ENCODE peak calls at places on chromosome 7, in six cellular contexts. L is HFF-Myc, J is epithelial cell of esophagus, O is tibial artery, T is endothelial cell, V is BE2C. A is an unnamed sample.

GRCh38 chr7:8125680-8126444 is 136.1 kb downstream of the ICA1 start:
- DNase-seq in J (peak; percentile 27), T (no peak), V (no peak), O (no peak), L (no peak), A (no peak)

GRCh38 chr7:24756545-24756988 is 697 bp downstream of the GSDME start:
- DNase-seq in T (peak; percentile 9), V (no peak), J (no peak), L (no peak), O (peak; percentile 28), A (no peak)

GRCh38 chr7:105779856-105780815 is 96.3 kb downstream of the ATXN7L1 start:
- DNase-seq in L (no peak), O (no peak), T (no peak), V (peak; percentile 34), J (no peak), A (peak; percentile 43)

GRCh38 chr7:106841896-106842390 is 23.1 kb upstream of the PIK3CG start:
- DNase-seq in L (no peak), V (peak; percentile 73), J (no peak), T (no peak), O (no peak), A (no peak)

GRCh38 chr7:149736478-149737360 is 36.7 kb downstream of the ZNF467 start:
- DNase-seq in V (no peak), L (no peak), T (no peak), O (no peak), J (no peak), A (no peak)

GRCh38 chr7:33636359-33636758 is 269.0 kb upstream of the BMPER start:
- DNase-seq in O (no peak), J (peak; percentile 66), T (no peak), L (no peak), V (no peak), A (no peak)

GRCh38 chr7:74401137-74401859 is 52.4 kb upstream of the GTF2IRD1 start:
- DNase-seq in T (peak; percentile 78), V (peak; percentile 77), O (peak; percentile 61), J (peak; percentile 67), L (peak; percentile 29), A (peak; percentile 75)

GRCh38 chr7:98266840-98267239 is 14.6 kb upstream of the BRI3 start:
- DNase-seq in T (no peak), O (no peak), V (no peak), J (peak; percentile 28), L (no peak), A (no peak)

GRCh38 chr7:98011996-98012395 is 22.0 kb upstream of the OCM2 start:
- DNase-seq in O (no peak), L (no peak), V (no peak), T (no peak), J (no peak), A (no peak)

GRCh38 chr7:106126170-106126938 is 14.2 kb upstream of the SYPL1 start:
- DNase-seq in L (no peak), T (no peak), V (peak; percentile 19), J (peak; percentile 83), O (no peak), A (no peak)

GRCh38 chr7:100393233-100393905 is 20.1 kb downstream of the PILRA start:
- DNase-seq in T (no peak), J (peak; percentile 51), L (no peak), V (no peak), O (no peak), A (no peak)

GRCh38 chr7:98730331-98730730 is 113.2 kb downstream of the NPTX2 start:
- DNase-seq in V (no peak), T (no peak), L (no peak), O (no peak), J (no peak), A (no peak)

GRCh38 chr7:116630932-116631449 is 41.0 kb upstream of the MET start:
- DNase-seq in V (no peak), L (peak; percentile 20), O (peak; percentile 45), J (peak; percentile 99), T (no peak), A (no peak)

GRCh38 chr7:75920431-75921161 is 5.6 kb downstream of the POR start:
- DNase-seq in L (no peak), T (no peak), O (no peak), V (no peak), J (no peak), A (no peak)

GRCh38 chr7:36949711-36950600 is 225.7 kb upstream of the AOAH start:
- DNase-seq in V (no peak), O (peak; percentile 48), T (no peak), J (peak; percentile 63), L (no peak), A (no peak)

GRCh38 chr7:23538301-23538700 is 6.5 kb upstream of the TRA2A start:
- DNase-seq in T (no peak), O (no peak), V (no peak), L (no peak), J (no peak), A (no peak)

GRCh38 chr7:81638216-81638615 is 131.6 kb downstream of the HGF start:
- DNase-seq in T (no peak), O (no peak), J (no peak), L (no peak), V (no peak), A (no peak)

GRCh38 chr7:19375986-19376385 is 230.8 kb upstream of the FERD3L start:
- DNase-seq in L (no peak), T (no peak), O (no peak), V (no peak), J (peak; percentile 87), A (no peak)

GRCh38 chr7:22430457-22430856 is 69.5 kb downstream of the STEAP1B start:
- DNase-seq in J (peak; percentile 99), L (no peak), T (no peak), O (no peak), V (no peak), A (no peak)

GRCh38 chr7:93232673-93233018 is 480 bp downstream of the VPS50 start:
- DNase-seq in J (peak; percentile 12), T (peak; percentile 15), V (peak; percentile 6), O (no peak), L (no peak), A (no peak)

GRCh38 chr7:1659696-1660095 is 10.4 kb upstream of the ELFN1 start:
- DNase-seq in V (no peak), J (peak; percentile 27), T (no peak), L (peak; percentile 72), O (no peak), A (no peak)

GRCh38 chr7:131692131-131692960 is 135.9 kb upstream of the PODXL start:
- DNase-seq in J (peak; percentile 37), O (no peak), T (peak; percentile 91), L (peak; percentile 4), V (peak; percentile 85), A (peak; percentile 89)

GRCh38 chr7:140675726-140676125 is 3.0 kb downstream of the ADCK2 start:
- DNase-seq in O (no peak), L (no peak), V (no peak), J (no peak), T (no peak), A (no peak)

GRCh38 chr7:12031638-12032037 is 179.5 kb upstream of the TMEM106B start:
- DNase-seq in V (no peak), O (no peak), T (no peak), L (peak; percentile 53), J (peak; percentile 51), A (no peak)

DNA sequence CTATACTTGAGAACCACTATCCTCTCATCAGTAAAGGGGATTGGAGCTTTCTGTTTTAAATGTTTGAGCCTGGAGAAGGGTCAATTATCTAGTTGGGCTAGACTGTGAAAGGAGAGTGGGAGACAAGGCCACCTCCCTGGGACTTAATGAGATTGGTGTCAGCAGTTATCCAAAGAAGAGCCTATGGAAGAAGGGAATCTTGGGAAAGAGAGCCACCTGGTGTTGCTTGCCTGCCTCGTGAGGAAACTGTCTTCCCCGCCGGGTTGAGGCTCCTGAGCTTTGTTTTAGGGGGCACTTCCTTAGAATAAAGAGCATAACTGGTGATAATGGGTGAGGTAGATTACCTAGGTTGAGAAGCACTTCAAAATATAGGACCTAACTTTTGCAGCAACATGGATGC is 32.0 kb upstream of the ABCB4 start:
- DNase-seq in V (no peak), J (peak; percentile 10), O (no peak), T (no peak), L (no peak), A (no peak)
- TF ChIP-seq CTCF in V (no peak), J (peak; percentile 33), O (no peak), T (no peak), L (peak; percentile 6), A (peak; percentile 4)

GRCh38 chr7:29951206-29951605 is 38.4 kb downstream of the SCRN1 start:
- DNase-seq in L (no peak), O (no peak), V (no peak), T (no peak), J (no peak), A (no peak)

GRCh38 chr7:29950480-29950879 is 39.1 kb downstream of the SCRN1 start:
- DNase-seq in J (no peak), O (no peak), L (no peak), T (no peak), V (no peak), A (no peak)

GRCh38 chr7:29945259-29945809 is 44.3 kb downstream of the SCRN1 start:
- DNase-seq in T (no peak), L (no peak), O (no peak), J (no peak), V (no peak), A (no peak)

DNA sequence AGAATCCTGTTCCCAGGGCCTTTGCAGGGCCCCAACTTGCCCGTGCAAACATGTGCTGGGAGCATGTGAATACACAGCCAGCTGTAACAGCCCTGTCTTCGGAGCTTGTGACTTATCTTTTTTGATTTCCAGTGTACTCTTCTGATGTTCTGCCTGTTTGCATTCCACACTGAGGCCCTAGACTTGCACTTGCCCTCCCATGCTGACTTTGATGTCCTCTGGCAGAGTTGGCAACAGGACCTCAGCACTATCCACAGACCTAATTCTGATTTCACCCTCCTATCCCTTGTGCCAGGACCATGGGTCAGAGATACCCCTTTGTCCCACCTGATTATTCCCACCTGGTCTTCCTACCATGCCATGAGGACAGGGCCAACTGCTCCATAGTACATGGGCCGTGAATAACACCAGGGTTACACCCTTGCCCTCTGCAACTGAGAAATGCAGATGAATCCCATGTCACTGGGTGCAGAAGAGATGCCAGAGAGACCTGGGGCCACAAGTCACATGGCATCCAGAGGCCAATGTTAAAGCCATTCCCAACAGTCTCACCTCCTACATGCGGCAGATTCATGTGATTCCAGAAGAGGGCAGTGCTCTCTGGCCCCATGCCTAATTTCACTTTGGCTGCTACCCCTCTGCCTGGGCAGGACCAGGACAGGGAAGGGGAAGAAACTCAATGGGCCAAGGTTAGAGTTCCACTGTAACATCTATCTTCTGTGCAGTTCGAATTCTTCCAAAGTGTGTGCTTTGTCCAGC is 43.0 kb downstream of the SCRN1 start:
- DNase-seq in T (peak; percentile 31), O (peak; percentile 33), J (peak; percentile 16), V (peak; percentile 30), L (no peak), A (no peak)
- TF ChIP-seq CTCF in T (peak; percentile 23), O (peak; percentile 35), J (peak; percentile 34), V (peak; percentile 48), L (peak; percentile 40), A (peak; percentile 17)

GRCh38 chr7:78607099-78607498 is 808.5 kb downstream of the PHTF2 start:
- DNase-seq in J (peak; percentile 17), T (peak; percentile 11), V (no peak), O (no peak), L (no peak), A (no peak)
- TF ChIP-seq CTCF in J (peak; percentile 45), T (peak; percentile 48), V (peak; percentile 37), O (no peak), L (peak; percentile 36), A (peak; percentile 33)

DNA sequence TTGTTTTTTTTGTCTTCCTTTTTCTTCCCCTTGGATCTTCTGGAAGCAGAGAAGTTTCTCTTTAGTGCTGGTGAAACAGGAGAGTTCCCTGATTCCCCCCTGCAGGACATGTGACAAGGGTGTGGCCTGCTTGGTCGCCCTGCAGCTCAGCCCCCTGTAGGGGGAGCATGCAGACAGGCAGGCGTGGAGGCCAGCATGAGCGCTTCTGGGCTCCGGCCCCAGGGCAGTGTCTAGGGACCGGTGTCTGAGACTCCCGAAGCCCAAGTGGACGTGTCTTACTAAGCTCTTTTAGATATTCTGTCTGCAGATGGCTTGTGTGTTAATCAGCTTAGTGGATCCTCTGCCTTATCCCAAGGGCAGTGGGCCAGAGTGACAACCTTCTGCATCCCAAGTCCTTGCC is 26.1 kb downstream of the PRSS58 start:
- DNase-seq in L (no peak), O (no peak), V (peak; percentile 43), T (peak; percentile 45), J (peak; percentile 5), A (peak; percentile 57)
- TF ChIP-seq CTCF in L (no peak), O (no peak), V (peak; percentile 14), T (no peak), J (no peak), A (peak; percentile 47)